ENCODE peak calls at places on chromosomes 16 and 17, in seven cellular contexts. W is testis, E is cardiac muscle cell, J is tibial artery, F is ascending aorta, B is heart left ventricle, D is AG10803. Y is an unnamed sample.
A peak's percentile ranks its signal among the peaks of the same experiment; 100 is the strongest.

GRCh38 chr16:71628810-71629209 is 2.8 kb downstream of the MARVELD3 start:
- DNase-seq in W (no peak), E (no peak), J (no peak), F (no peak), B (no peak), D (peak; percentile 9), Y (no peak)

GRCh38 chr16:83813818-83814653 is 6.3 kb downstream of the HSBP1 start:
- DNase-seq in W (no peak), E (peak; percentile 63), J (peak; percentile 40), F (no peak), B (peak; percentile 23), D (peak; percentile 92), Y (no peak)

GRCh38 chr16:30351586-30352419 is 3.3 kb downstream of the CD2BP2 start:
- DNase-seq in W (peak; percentile 85), E (no peak), J (peak; percentile 93), F (peak; percentile 94), B (peak; percentile 75), D (peak; percentile 93), Y (no peak)

GRCh38 chr17:63817736-63818385 is 9.4 kb upstream of the PSMC5 start:
- DNase-seq in W (no peak), E (no peak), J (no peak), F (no peak), B (no peak), D (no peak), Y (no peak)

GRCh38 chr17:82076785-82077591 is 11.4 kb upstream of the DUS1L start:
- DNase-seq in W (no peak), E (no peak), J (no peak), F (no peak), B (no peak), D (no peak), Y (peak; percentile 55)

GRCh38 chr16:66927012-66927436 is 1.7 kb upstream of the RRAD start:
- DNase-seq in W (no peak), E (no peak), J (no peak), F (peak; percentile 75), B (peak; percentile 62), D (peak; percentile 94), Y (no peak)

GRCh38 chr17:41967141-41967920 is 736 bp downstream of the CNP start:
- DNase-seq in W (peak; percentile 76), E (peak; percentile 28), J (no peak), F (no peak), B (no peak), D (no peak), Y (no peak)

GRCh38 chr17:66711936-66712335 is 123.0 kb upstream of the CACNG5 start:
- DNase-seq in W (no peak), E (peak; percentile 10), J (no peak), F (peak; percentile 13), B (no peak), D (peak; percentile 7), Y (no peak)

GRCh38 chr17:82247175-82247823 is 18.5 kb downstream of the SLC16A3 start:
- DNase-seq in W (no peak), E (no peak), J (no peak), F (no peak), B (no peak), D (no peak), Y (no peak)

GRCh38 chr17:81651692-81652091 is 4.7 kb downstream of the PDE6G start:
- DNase-seq in W (peak; percentile 34), E (no peak), J (no peak), F (no peak), B (no peak), D (peak; percentile 76), Y (no peak)

GRCh38 chr16:65782537-65783290 is 583.8 kb upstream of the CDH5 start:
- DNase-seq in W (no peak), E (no peak), J (no peak), F (no peak), B (no peak), D (peak; percentile 93), Y (no peak)

GRCh38 chr17:33292184-33292980 is 713 bp downstream of the ASIC2 start:
- DNase-seq in W (peak; percentile 44), E (peak; percentile 48), J (no peak), F (no peak), B (no peak), D (no peak), Y (peak; percentile 59)

GRCh38 chr16:14454391-14454790 is 175.7 kb downstream of the PARN start:
- DNase-seq in W (no peak), E (no peak), J (no peak), F (no peak), B (no peak), D (peak; percentile 51), Y (no peak)

GRCh38 chr16:49462989-49463371 is 89.4 kb downstream of the C16orf78 start:
- DNase-seq in W (no peak), E (no peak), J (peak; percentile 49), F (peak; percentile 41), B (no peak), D (no peak), Y (peak; percentile 4)

GRCh38 chr17:54678158-54678557 is 222.5 kb upstream of the TOM1L1 start:
- DNase-seq in W (no peak), E (no peak), J (no peak), F (no peak), B (no peak), D (no peak), Y (no peak)

GRCh38 chr17:75773808-75774470 is 8.9 kb upstream of the GALK1 start:
- DNase-seq in W (no peak), E (no peak), J (peak; percentile 66), F (peak; percentile 69), B (no peak), D (no peak), Y (no peak)
- TF ChIP-seq CTCF in W (no peak), E (no peak), J (no peak), F (no peak), B (no peak), D (no peak), Y (peak; percentile 24)

GRCh38 chr17:68674271-68674925 is 73.2 kb upstream of the FAM20A start:
- DNase-seq in W (no peak), E (no peak), J (no peak), F (no peak), B (no peak), D (no peak), Y (no peak)
- TF ChIP-seq CTCF in W (no peak), E (no peak), J (no peak), F (no peak), B (no peak), D (no peak), Y (no peak)

GRCh38 chr16:1451702-1452392 is 7.5 kb upstream of the CCDC154 start:
- DNase-seq in W (no peak), E (no peak), J (no peak), F (no peak), B (no peak), D (no peak), Y (no peak)

GRCh38 chr16:1450841-1451240 is 6.5 kb upstream of the CCDC154 start:
- DNase-seq in W (no peak), E (no peak), J (no peak), F (no peak), B (no peak), D (no peak), Y (no peak)

GRCh38 chr16:1448536-1449116 is 4.3 kb upstream of the CCDC154 start:
- DNase-seq in W (no peak), E (no peak), J (no peak), F (no peak), B (no peak), D (no peak), Y (no peak)

GRCh38 chr16:1449201-1449788 is 4.9 kb upstream of the CCDC154 start:
- DNase-seq in W (no peak), E (no peak), J (no peak), F (no peak), B (no peak), D (no peak), Y (no peak)

GRCh38 chr16:1450218-1450617 is 5.9 kb upstream of the CCDC154 start:
- DNase-seq in W (no peak), E (no peak), J (no peak), F (no peak), B (no peak), D (no peak), Y (no peak)
- TF ChIP-seq CTCF in W (no peak), E (no peak), J (no peak), F (no peak), B (no peak), D (no peak), Y (no peak)

GRCh38 chr17:27904534-27904933 is 11.4 kb upstream of the LYRM9 start:
- DNase-seq in W (no peak), E (no peak), J (no peak), F (no peak), B (no peak), D (no peak), Y (no peak)

GRCh38 chr17:27905524-27906237 is 12.5 kb upstream of the LYRM9 start:
- DNase-seq in W (no peak), E (no peak), J (no peak), F (no peak), B (no peak), D (no peak), Y (no peak)

GRCh38 chr17:27906623-27907022 is 13.5 kb upstream of the LYRM9 start:
- DNase-seq in W (no peak), E (no peak), J (no peak), F (no peak), B (no peak), D (no peak), Y (no peak)

GRCh38 chr17:27906238-27906603 is 13.1 kb upstream of the LYRM9 start:
- DNase-seq in W (no peak), E (no peak), J (no peak), F (no peak), B (no peak), D (no peak), Y (no peak)

DNA sequence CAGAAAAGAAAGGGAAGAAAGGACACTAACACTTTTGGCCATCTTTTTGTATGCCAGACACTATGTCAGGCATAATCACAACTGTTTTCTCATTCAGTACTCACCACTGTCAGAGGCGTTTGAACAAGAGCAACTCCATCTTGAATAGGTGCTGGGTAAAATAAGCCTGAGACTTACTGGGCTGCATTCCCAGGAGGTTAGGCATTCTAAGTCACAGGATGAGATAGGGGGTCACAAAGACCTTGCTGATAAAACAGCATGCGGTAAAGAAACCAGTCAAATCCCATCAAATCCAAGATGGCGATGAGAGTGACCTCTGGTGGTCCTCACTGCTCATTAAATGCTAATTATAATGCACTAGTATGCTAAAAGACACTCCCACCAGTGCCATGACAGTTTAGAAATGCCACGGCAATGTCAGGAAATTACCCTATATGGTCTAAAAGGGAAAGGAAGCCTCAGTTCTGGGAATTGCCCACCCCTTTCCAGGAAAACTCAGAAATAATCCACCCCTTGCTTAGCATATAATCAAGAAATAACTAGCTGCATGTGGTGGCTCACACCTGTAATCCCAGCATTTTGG is 14.9 kb upstream of the LYRM9 start:
- DNase-seq in W (no peak), E (no peak), J (no peak), F (no peak), B (no peak), D (no peak), Y (no peak)
- TF ChIP-seq CTCF in W (no peak), E (no peak), J (no peak), F (no peak), B (no peak), D (no peak), Y (no peak)